ENCODE peak calls at places on chromosomes 5 and 9, in four cellular contexts. O, H, T and A are unnamed samples. For H4K20me1, the result is how much of the 10 kb centered on the place peaks cover.

GRCh38 chr9:117121331-117121730 is 293.5 kb downstream of the ASTN2 start:
- DNase-seq in O (no peak), T (no peak), H (no peak), A (no peak)

GRCh38 chr9:7656648-7657047 is 142.9 kb downstream of the DMAC1 start:
- DNase-seq in O (peak), T (no peak), H (no peak), A (no peak)

GRCh38 chr5:120479066-120479465 is 15.0 kb downstream of the PRR16 start:
- DNase-seq in T (no peak), O (no peak), H (no peak), A (no peak)

GRCh38 chr5:32507738-32508434 is 63.3 kb upstream of the ZFR start:
- DNase-seq in T (no peak), H (no peak), O (no peak), A (no peak)

GRCh38 chr5:96936431-96937221 is 746 bp downstream of the LNPEP start:
- DNase-seq in T (no peak), H (no peak), O (peak), A (peak)

GRCh38 chr5:59660737-59661136 is 232.8 kb downstream of the PDE4D start:
- DNase-seq in H (no peak), T (no peak), O (no peak), A (peak)

GRCh38 chr5:179862296-179862695 is 3.7 kb upstream of the MRNIP start:
- DNase-seq in O (no peak), T (no peak), H (no peak), A (no peak)

GRCh38 chr5:173786296-173787187 is 101.6 kb upstream of the CPEB4 start:
- DNase-seq in O (no peak), H (peak), T (no peak), A (no peak)

GRCh38 chr9:104091708-104092107 is 2.4 kb upstream of the SMC2 start:
- DNase-seq in T (no peak), O (peak), H (no peak), A (no peak)

GRCh38 chr9:87950765-87951488 is 23.4 kb downstream of the CDK20 start:
- DNase-seq in H (no peak), T (no peak), O (peak), A (peak)

GRCh38 chr9:105656131-105656921 is 5.9 kb upstream of the TAL2 start:
- DNase-seq in H (no peak), T (no peak), O (no peak), A (peak)

DNA sequence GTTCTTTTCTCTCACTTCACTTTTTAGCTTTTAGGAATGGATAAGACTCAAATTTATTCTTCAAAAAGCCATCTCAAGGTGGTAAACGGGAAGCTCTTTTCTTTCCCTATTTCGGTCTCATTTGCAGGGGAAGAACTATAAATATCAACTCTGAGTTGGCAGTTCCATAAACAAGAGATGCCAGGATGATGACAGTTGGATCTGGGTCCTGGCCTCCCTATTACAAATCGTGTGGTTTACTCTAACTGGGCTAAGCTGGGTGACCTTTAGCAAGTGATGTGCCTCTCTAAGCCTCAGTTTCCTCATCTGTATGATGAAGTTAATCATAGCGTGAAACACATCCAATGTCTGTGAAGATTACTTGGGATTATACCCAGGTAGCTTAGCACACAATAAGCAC is 44.2 kb downstream of the TLE4 start:
- DNase-seq in H (no peak), T (no peak), O (no peak), A (no peak)
- TF ChIP-seq TCF12 in H (no peak), T (no peak), O (no peak), A (no peak)

GRCh38 chr5:28468121-28468520 is 1429.7 kb upstream of the CDH9 start:
- DNase-seq in O (no peak), T (no peak), H (no peak), A (no peak)

DNA sequence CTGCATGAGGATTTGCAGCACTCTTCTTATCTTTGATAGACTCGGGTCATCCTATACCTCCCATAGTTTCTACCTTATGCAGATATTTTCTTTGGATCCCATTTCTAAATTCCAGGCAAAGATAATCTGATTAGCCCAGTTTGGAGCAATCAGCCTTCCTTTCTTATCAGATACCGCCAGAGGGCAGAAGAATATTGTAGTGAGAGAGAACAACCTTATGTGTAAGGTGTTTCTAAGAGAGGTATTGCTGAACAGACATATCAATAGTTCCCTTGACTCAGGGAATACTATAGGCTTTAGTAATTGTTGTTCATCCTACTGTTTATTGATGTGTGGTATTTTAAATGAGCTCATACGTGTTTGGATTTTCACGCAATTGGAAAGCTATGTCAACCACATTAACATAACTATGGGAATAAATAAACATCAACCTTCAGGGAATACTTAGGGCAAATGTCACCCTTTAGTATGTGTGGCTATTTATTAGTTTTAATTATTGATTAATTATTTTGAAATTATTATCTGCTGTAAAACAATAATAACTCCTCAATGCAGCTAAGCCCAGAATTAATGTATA is 1435.2 kb upstream of the CDH9 start:
- DNase-seq in T (no peak), H (no peak), O (peak), A (no peak)
- TF ChIP-seq CTCF in T (peak), H (peak), O (peak), A (peak)

GRCh38 chr5:176995122-176995490 is 11.5 kb downstream of the UIMC1 start:
- DNase-seq in H (no peak), T (no peak), O (no peak), A (no peak)

GRCh38 chr5:176994460-176995121 is 12.0 kb downstream of the UIMC1 start:
- DNase-seq in H (peak), O (peak), T (no peak), A (no peak)

GRCh38 chr5:176995896-176996767 is 10.4 kb downstream of the UIMC1 start:
- DNase-seq in T (no peak), H (peak), O (no peak), A (no peak)

GRCh38 chr5:176996780-176997179 is 9.8 kb downstream of the UIMC1 start:
- DNase-seq in T (no peak), H (no peak), O (no peak), A (no peak)

GRCh38 chr5:176998828-176999227 is 7.8 kb downstream of the UIMC1 start:
- DNase-seq in T (no peak), O (no peak), H (no peak), A (no peak)
- H4K20me1 ChIP-seq in T (under half), O (under half), H (under half), A (half or more)

GRCh38 chr9:125949247-125949646 is 202.1 kb downstream of the PBX3 start:
- DNase-seq in T (no peak), H (no peak), O (no peak), A (no peak)

GRCh38 chr9:125950880-125951471 is 203.8 kb downstream of the PBX3 start:
- DNase-seq in O (no peak), H (no peak), T (peak), A (no peak)

GRCh38 chr9:125949721-125950465 is 202.7 kb downstream of the PBX3 start:
- DNase-seq in H (no peak), O (no peak), T (no peak), A (no peak)

GRCh38 chr9:125956102-125956501 is 208.9 kb downstream of the PBX3 start:
- DNase-seq in H (no peak), T (no peak), O (no peak), A (no peak)

GRCh38 chr9:125953314-125954019 is 206.3 kb downstream of the PBX3 start:
- DNase-seq in H (no peak), T (no peak), O (peak), A (no peak)
- TF ChIP-seq TCF12 in H (no peak), T (no peak), O (no peak), A (no peak)

GRCh38 chr5:132591140-132591539 is 34.4 kb downstream of the RAD50 start:
- DNase-seq in H (no peak), T (no peak), O (no peak), A (peak)
- TF ChIP-seq CTCF in H (no peak), T (no peak), O (peak), A (peak)

GRCh38 chr5:76724871-76725270 is 8.9 kb downstream of the F2R start:
- DNase-seq in T (no peak), O (peak), H (no peak), A (no peak)
- H4K20me1 ChIP-seq in T (under half), O (under half), H (under half), A (half or more)

DNA sequence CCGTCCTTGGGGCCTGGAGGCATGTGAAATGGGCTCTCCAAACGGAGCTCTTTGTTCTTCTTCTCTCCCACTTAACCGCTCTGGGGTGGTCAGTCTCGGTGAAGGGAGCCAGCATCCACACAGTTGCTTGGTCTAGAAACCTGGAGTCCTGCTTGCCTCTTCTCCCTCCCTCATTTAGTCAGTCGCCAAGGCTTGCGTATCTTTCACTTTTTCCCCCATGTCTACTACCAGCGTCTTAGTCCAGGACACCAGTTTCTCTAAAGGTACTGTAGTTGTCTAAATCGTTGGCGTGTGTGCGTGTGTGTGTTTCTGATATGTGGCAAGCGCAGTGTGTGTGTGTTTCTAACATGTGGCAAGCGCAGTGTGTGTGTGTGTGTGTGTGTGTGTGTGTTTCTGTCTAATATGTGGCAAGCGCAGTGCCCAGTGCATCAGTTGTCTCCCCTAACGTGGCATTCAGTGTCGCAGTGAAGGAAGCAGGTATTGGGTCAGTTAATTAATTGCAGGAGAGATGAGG is 638 bp downstream of the ATP6V1G1 start:
- DNase-seq in H (no peak), O (no peak), T (no peak), A (no peak)
- TF ChIP-seq TCF12 in H (no peak), O (no peak), T (no peak), A (no peak)